ENCODE peak calls at places on chromosome 18, in six cellular contexts. One of them, this sample, is unnamed. For H3K4me1, the result is how much of the 10 kb centered on the place peaks cover.

GRCh38 chr18:22276334-22276713 is 106.9 kb downstream of the GATA6 start:
- DNase-seq in fibroblast of lung: no peak
- DNase-seq in right cardiac atrium: peak
- DNase-seq in HCT116: no peak
- DNase-seq in heart right ventricle: no peak
- DNase-seq in SJSA1: no peak
- DNase-seq in this sample: no peak

GRCh38 chr18:12092398-12093229 is 1.0 kb upstream of the ANKRD62 start:
- DNase-seq in fibroblast of lung: no peak
- DNase-seq in right cardiac atrium: peak
- DNase-seq in HCT116: peak
- DNase-seq in heart right ventricle: no peak
- DNase-seq in SJSA1: no peak
- DNase-seq in this sample: no peak

GRCh38 chr18:27605107-27605834 is 420.2 kb upstream of the CHST9 start:
- DNase-seq in fibroblast of lung: peak
- DNase-seq in right cardiac atrium: peak
- DNase-seq in HCT116: peak
- DNase-seq in heart right ventricle: peak
- DNase-seq in SJSA1: peak
- DNase-seq in this sample: no peak

GRCh38 chr18:5488844-5489243 is 55.0 kb downstream of the EPB41L3 start:
- DNase-seq in fibroblast of lung: peak
- DNase-seq in right cardiac atrium: peak
- DNase-seq in HCT116: no peak
- DNase-seq in heart right ventricle: no peak
- DNase-seq in SJSA1: no peak
- DNase-seq in this sample: no peak

GRCh38 chr18:10072659-10073309 is 159.0 kb downstream of the VAPA start:
- DNase-seq in fibroblast of lung: peak
- DNase-seq in right cardiac atrium: no peak
- DNase-seq in HCT116: no peak
- DNase-seq in heart right ventricle: no peak
- DNase-seq in SJSA1: no peak
- DNase-seq in this sample: no peak

GRCh38 chr18:42480521-42480920 is 525.5 kb downstream of the PIK3C3 start:
- DNase-seq in fibroblast of lung: no peak
- DNase-seq in right cardiac atrium: no peak
- DNase-seq in HCT116: no peak
- DNase-seq in heart right ventricle: no peak
- DNase-seq in SJSA1: no peak
- DNase-seq in this sample: no peak

GRCh38 chr18:3447035-3447894 is 2.7 kb upstream of the TGIF1 start:
- DNase-seq in fibroblast of lung: peak
- DNase-seq in right cardiac atrium: peak
- DNase-seq in HCT116: no peak
- DNase-seq in heart right ventricle: peak
- DNase-seq in SJSA1: peak
- DNase-seq in this sample: no peak

GRCh38 chr18:8559612-8560011 is 49.6 kb upstream of the RAB12 start:
- DNase-seq in fibroblast of lung: peak
- DNase-seq in right cardiac atrium: no peak
- DNase-seq in HCT116: no peak
- DNase-seq in heart right ventricle: no peak
- DNase-seq in SJSA1: no peak
- DNase-seq in this sample: no peak

GRCh38 chr18:13275075-13275474 is 56.5 kb downstream of the LDLRAD4 start:
- DNase-seq in fibroblast of lung: no peak
- DNase-seq in right cardiac atrium: no peak
- DNase-seq in HCT116: no peak
- DNase-seq in heart right ventricle: no peak
- DNase-seq in SJSA1: no peak
- DNase-seq in this sample: no peak

GRCh38 chr18:46199515-46200147 is 95.4 kb downstream of the HAUS1 start:
- DNase-seq in fibroblast of lung: peak
- DNase-seq in right cardiac atrium: no peak
- DNase-seq in HCT116: peak
- DNase-seq in heart right ventricle: no peak
- DNase-seq in SJSA1: no peak
- DNase-seq in this sample: no peak

GRCh38 chr18:7824970-7825369 is 257.9 kb downstream of the PTPRM start:
- DNase-seq in fibroblast of lung: no peak
- DNase-seq in right cardiac atrium: peak
- DNase-seq in HCT116: no peak
- DNase-seq in heart right ventricle: peak
- DNase-seq in SJSA1: no peak
- DNase-seq in this sample: no peak

GRCh38 chr18:22309191-22309590 is 108.5 kb downstream of the CTAGE1 start:
- DNase-seq in fibroblast of lung: peak
- DNase-seq in right cardiac atrium: no peak
- DNase-seq in HCT116: no peak
- DNase-seq in heart right ventricle: no peak
- DNase-seq in SJSA1: no peak
- DNase-seq in this sample: no peak

GRCh38 chr18:7537145-7537544 is 30.0 kb upstream of the PTPRM start:
- DNase-seq in fibroblast of lung: no peak
- DNase-seq in right cardiac atrium: no peak
- DNase-seq in HCT116: no peak
- DNase-seq in heart right ventricle: no peak
- DNase-seq in SJSA1: no peak
- DNase-seq in this sample: no peak

GRCh38 chr18:21450503-21450902 is 150.0 kb downstream of the ESCO1 start:
- DNase-seq in fibroblast of lung: no peak
- DNase-seq in right cardiac atrium: no peak
- DNase-seq in HCT116: no peak
- DNase-seq in heart right ventricle: no peak
- DNase-seq in SJSA1: peak
- DNase-seq in this sample: no peak

GRCh38 chr18:46772396-46772795 is 15.5 kb upstream of the ST8SIA5 start:
- DNase-seq in fibroblast of lung: no peak
- DNase-seq in right cardiac atrium: no peak
- DNase-seq in HCT116: no peak
- DNase-seq in heart right ventricle: no peak
- DNase-seq in SJSA1: no peak
- DNase-seq in this sample: no peak

GRCh38 chr18:74290831-74291770 is 662 bp downstream of the CYB5A start:
- DNase-seq in fibroblast of lung: no peak
- DNase-seq in right cardiac atrium: peak
- DNase-seq in HCT116: peak
- DNase-seq in heart right ventricle: no peak
- DNase-seq in SJSA1: no peak
- DNase-seq in this sample: no peak

GRCh38 chr18:65788373-65788772 is 37.6 kb downstream of the CDH7 start:
- DNase-seq in fibroblast of lung: no peak
- DNase-seq in right cardiac atrium: no peak
- DNase-seq in HCT116: no peak
- DNase-seq in heart right ventricle: no peak
- DNase-seq in SJSA1: no peak
- DNase-seq in this sample: no peak

GRCh38 chr18:4586729-4587128 is 131.6 kb upstream of the DLGAP1 start:
- DNase-seq in fibroblast of lung: no peak
- DNase-seq in right cardiac atrium: no peak
- DNase-seq in HCT116: no peak
- DNase-seq in heart right ventricle: no peak
- DNase-seq in SJSA1: no peak
- DNase-seq in this sample: no peak

GRCh38 chr18:44792456-44793080 is 111.9 kb downstream of the SETBP1 start:
- DNase-seq in fibroblast of lung: peak
- DNase-seq in right cardiac atrium: no peak
- DNase-seq in HCT116: no peak
- DNase-seq in heart right ventricle: peak
- DNase-seq in SJSA1: no peak
- DNase-seq in this sample: no peak

GRCh38 chr18:32351014-32351413 is 119.7 kb downstream of the GAREM1 start:
- DNase-seq in fibroblast of lung: peak
- DNase-seq in right cardiac atrium: no peak
- DNase-seq in HCT116: no peak
- DNase-seq in heart right ventricle: no peak
- DNase-seq in SJSA1: no peak
- DNase-seq in this sample: no peak

GRCh38 chr18:31225668-31226067 is 63.0 kb upstream of the DSC1 start:
- DNase-seq in fibroblast of lung: peak
- DNase-seq in right cardiac atrium: peak
- DNase-seq in HCT116: no peak
- DNase-seq in heart right ventricle: peak
- DNase-seq in SJSA1: peak
- DNase-seq in this sample: no peak
- H3K27ac ChIP-seq in fibroblast of lung: no peak
- H3K27ac ChIP-seq in right cardiac atrium: peak
- H3K27ac ChIP-seq in HCT116: peak
- H3K27ac ChIP-seq in heart right ventricle: peak
- H3K27ac ChIP-seq in SJSA1: peak
- H3K27ac ChIP-seq in this sample: no peak

GRCh38 chr18:62877448-62878221 is 162.3 kb downstream of the PHLPP1 start:
- DNase-seq in fibroblast of lung: peak
- DNase-seq in right cardiac atrium: no peak
- DNase-seq in HCT116: no peak
- DNase-seq in heart right ventricle: no peak
- DNase-seq in SJSA1: no peak
- DNase-seq in this sample: no peak
- H3K4me3 ChIP-seq in fibroblast of lung: peak
- H3K4me3 ChIP-seq in right cardiac atrium: peak
- H3K4me3 ChIP-seq in HCT116: peak
- H3K4me3 ChIP-seq in heart right ventricle: no peak
- H3K4me3 ChIP-seq in SJSA1: no peak
- H3K4me3 ChIP-seq in this sample: no peak

GRCh38 chr18:48827321-48828200 is 123.2 kb downstream of the SMAD7 start:
- DNase-seq in fibroblast of lung: peak
- DNase-seq in right cardiac atrium: no peak
- DNase-seq in HCT116: no peak
- DNase-seq in heart right ventricle: peak
- DNase-seq in SJSA1: peak
- DNase-seq in this sample: peak

GRCh38 chr18:48826271-48826670 is 124.5 kb downstream of the SMAD7 start:
- DNase-seq in fibroblast of lung: no peak
- DNase-seq in right cardiac atrium: no peak
- DNase-seq in HCT116: no peak
- DNase-seq in heart right ventricle: no peak
- DNase-seq in SJSA1: peak
- DNase-seq in this sample: no peak

GRCh38 chr18:48825101-48825745 is 125.5 kb downstream of the SMAD7 start:
- DNase-seq in fibroblast of lung: peak
- DNase-seq in right cardiac atrium: no peak
- DNase-seq in HCT116: no peak
- DNase-seq in heart right ventricle: peak
- DNase-seq in SJSA1: peak
- DNase-seq in this sample: no peak

GRCh38 chr18:48828201-48828580 is 122.6 kb downstream of the SMAD7 start:
- DNase-seq in fibroblast of lung: no peak
- DNase-seq in right cardiac atrium: no peak
- DNase-seq in HCT116: no peak
- DNase-seq in heart right ventricle: no peak
- DNase-seq in SJSA1: no peak
- DNase-seq in this sample: no peak

GRCh38 chr18:48826806-48827205 is 124.0 kb downstream of the SMAD7 start:
- DNase-seq in fibroblast of lung: no peak
- DNase-seq in right cardiac atrium: no peak
- DNase-seq in HCT116: no peak
- DNase-seq in heart right ventricle: no peak
- DNase-seq in SJSA1: peak
- DNase-seq in this sample: peak
- H3K4me1 ChIP-seq in fibroblast of lung: under half
- H3K4me1 ChIP-seq in right cardiac atrium: under half
- H3K4me1 ChIP-seq in HCT116: under half
- H3K4me1 ChIP-seq in heart right ventricle: under half
- H3K4me1 ChIP-seq in SJSA1: under half
- H3K4me1 ChIP-seq in this sample: under half

DNA sequence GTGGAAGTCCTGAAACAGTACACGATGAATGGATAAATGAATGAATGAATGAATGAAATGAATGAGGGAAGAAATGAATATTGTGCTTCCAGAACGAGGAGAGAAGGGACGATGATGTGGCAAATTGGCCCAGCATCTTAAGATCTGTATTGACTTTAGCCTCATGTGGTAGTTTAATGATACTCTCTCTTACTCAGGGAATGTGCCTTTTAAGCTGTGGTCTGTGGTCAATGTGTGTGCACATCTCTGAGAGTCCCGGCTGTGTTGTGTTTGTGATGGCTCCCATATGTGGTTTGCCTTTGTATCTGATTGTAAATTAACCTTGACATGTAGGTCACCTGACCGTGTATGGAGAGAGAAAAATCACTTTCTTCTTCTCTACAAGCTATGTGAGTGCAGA is 91.1 kb downstream of the NEDD4L start:
- DNase-seq in fibroblast of lung: peak
- DNase-seq in right cardiac atrium: no peak
- DNase-seq in HCT116: no peak
- DNase-seq in heart right ventricle: no peak
- DNase-seq in SJSA1: no peak
- DNase-seq in this sample: peak
- H3K27ac ChIP-seq in fibroblast of lung: no peak
- H3K27ac ChIP-seq in right cardiac atrium: no peak
- H3K27ac ChIP-seq in HCT116: no peak
- H3K27ac ChIP-seq in heart right ventricle: no peak
- H3K27ac ChIP-seq in SJSA1: no peak
- H3K27ac ChIP-seq in this sample: no peak

This sample was measured in CD8-positive, alpha-beta memory T cell.